ENCODE peak calls at places on chromosomes 13 and 19, in nine cellular contexts. One of them, this sample, is unnamed.

GRCh38 chr19:2259331-2259730 is 3.1 kb upstream of the JSRP1 start:
- DNase-seq in progenitor cell of endocrine pancreas: no peak
- DNase-seq in spleen: no peak
- DNase-seq in endothelial cell: no peak
- DNase-seq in gastrocnemius medialis: no peak
- DNase-seq in nephron progenitor cell: no peak
- DNase-seq in breast epithelium: no peak
- DNase-seq in Peyer's patch: no peak
- DNase-seq in heart right ventricle: no peak
- DNase-seq in this sample: no peak

GRCh38 chr19:6048808-6049405 is 61.4 kb downstream of the RFX2 start:
- DNase-seq in breast epithelium: peak
- DNase-seq in nephron progenitor cell: peak
- DNase-seq in gastrocnemius medialis: peak
- DNase-seq in progenitor cell of endocrine pancreas: peak
- DNase-seq in spleen: peak
- DNase-seq in endothelial cell: peak
- DNase-seq in Peyer's patch: peak
- DNase-seq in heart right ventricle: peak
- DNase-seq in this sample: peak

GRCh38 chr13:106372199-106373160 is 163.0 kb downstream of the EFNB2 start:
- DNase-seq in heart right ventricle: no peak
- DNase-seq in Peyer's patch: no peak
- DNase-seq in progenitor cell of endocrine pancreas: no peak
- DNase-seq in nephron progenitor cell: no peak
- DNase-seq in gastrocnemius medialis: no peak
- DNase-seq in spleen: no peak
- DNase-seq in breast epithelium: no peak
- DNase-seq in endothelial cell: no peak
- DNase-seq in this sample: no peak

GRCh38 chr13:108963846-108964600 is 334.6 kb downstream of the MYO16 start:
- DNase-seq in breast epithelium: no peak
- DNase-seq in gastrocnemius medialis: no peak
- DNase-seq in Peyer's patch: no peak
- DNase-seq in nephron progenitor cell: no peak
- DNase-seq in heart right ventricle: no peak
- DNase-seq in progenitor cell of endocrine pancreas: no peak
- DNase-seq in endothelial cell: no peak
- DNase-seq in spleen: no peak
- DNase-seq in this sample: no peak

GRCh38 chr19:13163609-13164364 is 13.6 kb downstream of the IER2 start:
- DNase-seq in spleen: peak
- DNase-seq in breast epithelium: peak
- DNase-seq in gastrocnemius medialis: peak
- DNase-seq in heart right ventricle: peak
- DNase-seq in nephron progenitor cell: peak
- DNase-seq in endothelial cell: peak
- DNase-seq in Peyer's patch: peak
- DNase-seq in progenitor cell of endocrine pancreas: peak
- DNase-seq in this sample: peak

GRCh38 chr19:10820173-10820572 is 15.8 kb downstream of the TMED1 start:
- DNase-seq in Peyer's patch: no peak
- DNase-seq in spleen: no peak
- DNase-seq in progenitor cell of endocrine pancreas: no peak
- DNase-seq in breast epithelium: no peak
- DNase-seq in endothelial cell: no peak
- DNase-seq in heart right ventricle: no peak
- DNase-seq in gastrocnemius medialis: no peak
- DNase-seq in nephron progenitor cell: no peak
- DNase-seq in this sample: no peak

GRCh38 chr13:94369862-94370491 is 109.5 kb downstream of the DCT start:
- DNase-seq in spleen: no peak
- DNase-seq in gastrocnemius medialis: peak
- DNase-seq in Peyer's patch: no peak
- DNase-seq in progenitor cell of endocrine pancreas: no peak
- DNase-seq in breast epithelium: no peak
- DNase-seq in heart right ventricle: peak
- DNase-seq in endothelial cell: no peak
- DNase-seq in nephron progenitor cell: no peak
- DNase-seq in this sample: no peak

GRCh38 chr13:27920677-27921420 is 1.0 kb downstream of the PDX1 start:
- DNase-seq in progenitor cell of endocrine pancreas: no peak
- DNase-seq in spleen: no peak
- DNase-seq in gastrocnemius medialis: no peak
- DNase-seq in Peyer's patch: no peak
- DNase-seq in heart right ventricle: no peak
- DNase-seq in breast epithelium: no peak
- DNase-seq in nephron progenitor cell: peak
- DNase-seq in endothelial cell: peak
- DNase-seq in this sample: no peak

GRCh38 chr13:75173457-75174356 is 308.3 kb downstream of the TBC1D4 start:
- DNase-seq in endothelial cell: no peak
- DNase-seq in heart right ventricle: no peak
- DNase-seq in gastrocnemius medialis: no peak
- DNase-seq in progenitor cell of endocrine pancreas: no peak
- DNase-seq in spleen: no peak
- DNase-seq in breast epithelium: no peak
- DNase-seq in Peyer's patch: no peak
- DNase-seq in nephron progenitor cell: peak
- DNase-seq in this sample: no peak

GRCh38 chr19:39405930-39406655 is 554 bp upstream of the ZFP36 start:
- DNase-seq in heart right ventricle: peak
- DNase-seq in breast epithelium: peak
- DNase-seq in spleen: peak
- DNase-seq in nephron progenitor cell: no peak
- DNase-seq in Peyer's patch: peak
- DNase-seq in gastrocnemius medialis: no peak
- DNase-seq in progenitor cell of endocrine pancreas: no peak
- DNase-seq in endothelial cell: no peak
- DNase-seq in this sample: no peak

GRCh38 chr13:101941095-101941777 is 460.6 kb downstream of the FGF14 start:
- DNase-seq in Peyer's patch: no peak
- DNase-seq in progenitor cell of endocrine pancreas: no peak
- DNase-seq in endothelial cell: no peak
- DNase-seq in heart right ventricle: no peak
- DNase-seq in breast epithelium: no peak
- DNase-seq in gastrocnemius medialis: no peak
- DNase-seq in spleen: no peak
- DNase-seq in nephron progenitor cell: no peak
- DNase-seq in this sample: no peak

GRCh38 chr19:7989071-7989575 is 16.3 kb downstream of the ELAVL1 start:
- DNase-seq in endothelial cell: no peak
- DNase-seq in Peyer's patch: no peak
- DNase-seq in gastrocnemius medialis: no peak
- DNase-seq in heart right ventricle: no peak
- DNase-seq in progenitor cell of endocrine pancreas: no peak
- DNase-seq in nephron progenitor cell: no peak
- DNase-seq in spleen: no peak
- DNase-seq in breast epithelium: no peak
- DNase-seq in this sample: no peak

GRCh38 chr19:31664096-31664495 is 314.9 kb upstream of the TSHZ3 start:
- DNase-seq in endothelial cell: no peak
- DNase-seq in Peyer's patch: no peak
- DNase-seq in nephron progenitor cell: no peak
- DNase-seq in heart right ventricle: no peak
- DNase-seq in breast epithelium: no peak
- DNase-seq in spleen: no peak
- DNase-seq in gastrocnemius medialis: no peak
- DNase-seq in progenitor cell of endocrine pancreas: no peak
- DNase-seq in this sample: no peak

GRCh38 chr19:38395381-38396127 is 7.1 kb downstream of the SPRED3 start:
- DNase-seq in Peyer's patch: no peak
- DNase-seq in nephron progenitor cell: no peak
- DNase-seq in endothelial cell: no peak
- DNase-seq in gastrocnemius medialis: no peak
- DNase-seq in spleen: no peak
- DNase-seq in breast epithelium: no peak
- DNase-seq in progenitor cell of endocrine pancreas: no peak
- DNase-seq in heart right ventricle: no peak
- DNase-seq in this sample: no peak

GRCh38 chr13:71477735-71478134 is 389.3 kb downstream of the DACH1 start:
- DNase-seq in nephron progenitor cell: no peak
- DNase-seq in endothelial cell: no peak
- DNase-seq in progenitor cell of endocrine pancreas: no peak
- DNase-seq in breast epithelium: no peak
- DNase-seq in Peyer's patch: no peak
- DNase-seq in spleen: no peak
- DNase-seq in gastrocnemius medialis: no peak
- DNase-seq in heart right ventricle: no peak
- DNase-seq in this sample: no peak

GRCh38 chr19:45975296-45975695 is 1.6 kb upstream of the NOVA2 start:
- DNase-seq in endothelial cell: no peak
- DNase-seq in Peyer's patch: no peak
- DNase-seq in progenitor cell of endocrine pancreas: no peak
- DNase-seq in nephron progenitor cell: no peak
- DNase-seq in breast epithelium: no peak
- DNase-seq in spleen: no peak
- DNase-seq in gastrocnemius medialis: no peak
- DNase-seq in heart right ventricle: no peak
- DNase-seq in this sample: no peak
- TF ChIP-seq CTCF in endothelial cell: no peak
- TF ChIP-seq CTCF in Peyer's patch: no peak
- TF ChIP-seq CTCF in progenitor cell of endocrine pancreas: no peak
- TF ChIP-seq CTCF in nephron progenitor cell: no peak
- TF ChIP-seq CTCF in breast epithelium: no peak
- TF ChIP-seq CTCF in spleen: no peak
- TF ChIP-seq CTCF in gastrocnemius medialis: no peak
- TF ChIP-seq CTCF in heart right ventricle: no peak
- TF ChIP-seq CTCF in this sample: no peak

GRCh38 chr13:47008318-47008717 is 111.5 kb upstream of the HTR2A start:
- DNase-seq in spleen: no peak
- DNase-seq in nephron progenitor cell: no peak
- DNase-seq in gastrocnemius medialis: no peak
- DNase-seq in progenitor cell of endocrine pancreas: no peak
- DNase-seq in Peyer's patch: no peak
- DNase-seq in heart right ventricle: no peak
- DNase-seq in endothelial cell: no peak
- DNase-seq in breast epithelium: no peak
- DNase-seq in this sample: no peak

GRCh38 chr13:47000166-47000565 is 103.3 kb upstream of the HTR2A start:
- DNase-seq in breast epithelium: no peak
- DNase-seq in spleen: no peak
- DNase-seq in endothelial cell: no peak
- DNase-seq in gastrocnemius medialis: no peak
- DNase-seq in nephron progenitor cell: no peak
- DNase-seq in progenitor cell of endocrine pancreas: no peak
- DNase-seq in Peyer's patch: no peak
- DNase-seq in heart right ventricle: no peak
- DNase-seq in this sample: no peak

GRCh38 chr13:47005761-47006414 is 109.0 kb upstream of the HTR2A start:
- DNase-seq in nephron progenitor cell: no peak
- DNase-seq in endothelial cell: no peak
- DNase-seq in breast epithelium: no peak
- DNase-seq in gastrocnemius medialis: no peak
- DNase-seq in spleen: no peak
- DNase-seq in heart right ventricle: no peak
- DNase-seq in Peyer's patch: no peak
- DNase-seq in progenitor cell of endocrine pancreas: no peak
- DNase-seq in this sample: no peak

GRCh38 chr13:47004552-47004951 is 107.7 kb upstream of the HTR2A start:
- DNase-seq in gastrocnemius medialis: no peak
- DNase-seq in breast epithelium: no peak
- DNase-seq in spleen: no peak
- DNase-seq in progenitor cell of endocrine pancreas: no peak
- DNase-seq in Peyer's patch: no peak
- DNase-seq in endothelial cell: no peak
- DNase-seq in nephron progenitor cell: no peak
- DNase-seq in heart right ventricle: no peak
- DNase-seq in this sample: no peak

GRCh38 chr13:47004022-47004421 is 107.2 kb upstream of the HTR2A start:
- DNase-seq in progenitor cell of endocrine pancreas: no peak
- DNase-seq in endothelial cell: no peak
- DNase-seq in gastrocnemius medialis: no peak
- DNase-seq in Peyer's patch: no peak
- DNase-seq in nephron progenitor cell: no peak
- DNase-seq in heart right ventricle: no peak
- DNase-seq in breast epithelium: no peak
- DNase-seq in spleen: no peak
- DNase-seq in this sample: no peak
- TF ChIP-seq CTCF in progenitor cell of endocrine pancreas: no peak
- TF ChIP-seq CTCF in endothelial cell: no peak
- TF ChIP-seq CTCF in gastrocnemius medialis: no peak
- TF ChIP-seq CTCF in Peyer's patch: no peak
- TF ChIP-seq CTCF in nephron progenitor cell: no peak
- TF ChIP-seq CTCF in heart right ventricle: no peak
- TF ChIP-seq CTCF in breast epithelium: no peak
- TF ChIP-seq CTCF in spleen: no peak
- TF ChIP-seq CTCF in this sample: no peak

DNA sequence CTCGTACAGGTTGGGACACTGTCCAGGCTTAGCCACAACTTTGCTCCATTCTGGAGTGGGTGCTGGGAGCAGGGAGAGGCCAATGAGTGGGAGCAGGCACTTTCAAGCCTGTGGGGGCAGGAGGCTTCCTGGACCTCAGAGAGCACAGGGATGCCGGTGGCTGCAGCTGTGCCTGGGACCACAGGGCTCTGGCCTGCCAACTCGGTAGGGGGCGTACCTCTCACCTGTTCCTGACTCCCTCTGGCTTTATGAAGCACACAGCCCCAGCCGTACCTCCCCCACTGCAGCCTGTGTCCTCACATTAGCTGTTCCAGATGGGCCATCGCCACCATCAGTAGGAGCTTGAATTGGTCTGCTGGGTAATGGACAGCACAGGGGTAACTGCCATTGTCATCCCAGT is 278.7 kb upstream of the KLHL1 start:
- DNase-seq in progenitor cell of endocrine pancreas: no peak
- DNase-seq in spleen: peak
- DNase-seq in heart right ventricle: no peak
- DNase-seq in endothelial cell: no peak
- DNase-seq in breast epithelium: no peak
- DNase-seq in Peyer's patch: no peak
- DNase-seq in nephron progenitor cell: no peak
- DNase-seq in gastrocnemius medialis: no peak
- DNase-seq in this sample: no peak
- TF ChIP-seq CTCF in progenitor cell of endocrine pancreas: no peak
- TF ChIP-seq CTCF in spleen: no peak
- TF ChIP-seq CTCF in heart right ventricle: no peak
- TF ChIP-seq CTCF in endothelial cell: no peak
- TF ChIP-seq CTCF in breast epithelium: no peak
- TF ChIP-seq CTCF in Peyer's patch: no peak
- TF ChIP-seq CTCF in nephron progenitor cell: no peak
- TF ChIP-seq CTCF in gastrocnemius medialis: no peak
- TF ChIP-seq CTCF in this sample: no peak

DNA sequence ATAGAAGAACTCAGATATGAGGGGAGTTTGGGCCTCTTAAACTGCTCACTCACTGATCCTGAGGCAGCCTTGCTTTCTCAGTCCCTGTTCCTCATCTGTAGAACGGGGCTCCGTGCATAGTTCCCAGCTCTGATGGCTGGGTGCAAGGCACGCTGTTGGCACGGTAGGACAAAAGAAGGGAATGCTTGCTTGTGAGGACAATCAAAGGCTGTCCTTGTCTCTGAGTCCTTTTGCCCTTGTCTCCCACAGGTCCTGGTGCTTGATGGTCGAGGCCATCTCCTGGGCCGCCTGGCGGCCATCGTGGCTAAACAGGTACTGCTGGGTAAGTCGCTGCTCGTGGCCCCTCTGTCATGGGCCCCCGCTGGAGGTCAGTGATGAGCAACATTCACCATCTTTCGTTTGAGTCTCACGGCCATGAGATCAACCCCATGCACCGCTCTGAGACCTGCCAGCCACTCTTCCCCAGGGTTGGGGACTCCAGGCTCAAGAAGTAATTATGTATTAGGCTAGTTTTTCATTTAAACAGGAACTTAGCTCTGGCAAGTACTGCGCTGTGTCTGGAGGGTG is 2.3 kb downstream of the RPL13A start:
- DNase-seq in endothelial cell: no peak
- DNase-seq in Peyer's patch: peak
- DNase-seq in heart right ventricle: no peak
- DNase-seq in progenitor cell of endocrine pancreas: no peak
- DNase-seq in breast epithelium: no peak
- DNase-seq in gastrocnemius medialis: no peak
- DNase-seq in spleen: no peak
- DNase-seq in nephron progenitor cell: no peak
- DNase-seq in this sample: no peak
- TF ChIP-seq CTCF in endothelial cell: no peak
- TF ChIP-seq CTCF in Peyer's patch: peak
- TF ChIP-seq CTCF in heart right ventricle: no peak
- TF ChIP-seq CTCF in progenitor cell of endocrine pancreas: no peak
- TF ChIP-seq CTCF in breast epithelium: no peak
- TF ChIP-seq CTCF in gastrocnemius medialis: no peak
- TF ChIP-seq CTCF in spleen: no peak
- TF ChIP-seq CTCF in nephron progenitor cell: no peak
- TF ChIP-seq CTCF in this sample: no peak